ENCODE peak calls at places on chromosomes 3 and 15, in six cellular contexts. Y is NCI-H69; N is AG09309; P is H7; O is Peyer's patch; M is activated T-helper 9 cell treated with anti-CD3 and anti-CD28 coated beads, Interleukin-2, amount 50 U/mL, for 16 hours. S is an unnamed sample.

GRCh38 chr15:71804226-71804625 is 6.1 kb upstream of the NR2E3 start:
- DNase-seq in Y (peak), N (no peak), P (no peak), O (no peak), M (no peak), S (no peak)

GRCh38 chr3:171168086-171168485 is 141.6 kb upstream of the SLC2A2 start:
- DNase-seq in Y (no peak), N (no peak), P (peak), O (peak), M (no peak), S (peak)

GRCh38 chr15:66796343-66796742 is 94.3 kb downstream of the SMAD6 start:
- DNase-seq in Y (no peak), N (no peak), P (no peak), O (peak), M (no peak), S (no peak)

GRCh38 chr15:47741907-47742306 is 24.6 kb downstream of the SEMA6D start:
- DNase-seq in Y (no peak), N (no peak), P (no peak), O (no peak), M (no peak), S (no peak)

GRCh38 chr3:122183521-122183892 is at the start of gene CASR:
- DNase-seq in Y (no peak), N (no peak), P (peak), O (no peak), M (no peak), S (no peak)

GRCh38 chr3:126523745-126524428 is at the start of gene CHST13:
- DNase-seq in Y (peak), N (no peak), P (peak), O (peak), M (no peak), S (peak)

GRCh38 chr3:100366424-100366823 is 31.9 kb downstream of the NIT2 start:
- DNase-seq in Y (no peak), N (no peak), P (no peak), O (no peak), M (no peak), S (no peak)

GRCh38 chr3:50122071-50122470 is 33.1 kb upstream of the SEMA3F start:
- DNase-seq in Y (no peak), N (no peak), P (no peak), O (no peak), M (no peak), S (no peak)

GRCh38 chr3:51591231-51591630 is 52.7 kb downstream of the RAD54L2 start:
- DNase-seq in Y (no peak), N (no peak), P (no peak), O (no peak), M (no peak), S (peak)

GRCh38 chr15:77013786-77014136 is 18.8 kb downstream of the PSTPIP1 start:
- DNase-seq in Y (no peak), N (no peak), P (peak), O (peak), M (peak), S (no peak)

GRCh38 chr3:177446160-177446559 is 248.9 kb upstream of the TBL1XR1 start:
- DNase-seq in Y (peak), N (no peak), P (no peak), O (peak), M (no peak), S (no peak)

GRCh38 chr15:68691667-68692066 is 112.9 kb downstream of the CORO2B start:
- DNase-seq in Y (peak), N (no peak), P (no peak), O (no peak), M (no peak), S (no peak)

GRCh38 chr15:81106560-81106959 is 27.5 kb upstream of the CFAP161 start:
- DNase-seq in Y (peak), N (peak), P (peak), O (peak), M (no peak), S (peak)

GRCh38 chr3:16391936-16392536 is 121.5 kb downstream of the RFTN1 start:
- DNase-seq in Y (no peak), N (no peak), P (no peak), O (no peak), M (no peak), S (peak)

GRCh38 chr15:74994236-74994635 is 1.1 kb upstream of the SCAMP5 start:
- DNase-seq in Y (peak), N (no peak), P (no peak), O (no peak), M (no peak), S (no peak)

GRCh38 chr3:5298453-5298852 is 110.9 kb downstream of the EDEM1 start:
- DNase-seq in Y (no peak), N (no peak), P (no peak), O (no peak), M (no peak), S (no peak)

GRCh38 chr15:93144477-93145270 is 55.7 kb upstream of the RGMA start:
- DNase-seq in Y (no peak), N (no peak), P (no peak), O (no peak), M (no peak), S (no peak)

GRCh38 chr3:124263168-124263567 is 271.2 kb upstream of the ROPN1 start:
- DNase-seq in Y (peak), N (peak), P (no peak), O (no peak), M (no peak), S (peak)

GRCh38 chr3:115092220-115092791 is 54.8 kb downstream of the ZBTB20 start:
- DNase-seq in Y (peak), N (peak), P (peak), O (peak), M (peak), S (peak)

GRCh38 chr3:124620600-124621063 is 109.6 kb upstream of the UMPS start:
- DNase-seq in Y (no peak), N (no peak), P (peak), O (peak), M (no peak), S (peak)

GRCh38 chr3:24145981-24146822 is 201.1 kb downstream of the NR1D2 start:
- DNase-seq in Y (no peak), N (peak), P (no peak), O (no peak), M (no peak), S (peak)

GRCh38 chr3:72161870-72162617 is 377.1 kb upstream of the PROK2 start:
- DNase-seq in Y (peak), N (no peak), P (no peak), O (no peak), M (no peak), S (no peak)

GRCh38 chr3:52013802-52014598 is 18.3 kb upstream of the RPL29 start:
- DNase-seq in Y (no peak), N (no peak), P (no peak), O (no peak), M (no peak), S (no peak)

GRCh38 chr15:78438595-78439285 is 724 bp downstream of the IREB2 start:
- DNase-seq in Y (peak), N (no peak), P (peak), O (no peak), M (peak), S (peak)

GRCh38 chr3:150790621-150791020 is 27.7 kb upstream of the SIAH2 start:
- DNase-seq in Y (no peak), N (no peak), P (no peak), O (no peak), M (no peak), S (no peak)

GRCh38 chr3:13009132-13009945 is 63.9 kb downstream of the IQSEC1 start:
- DNase-seq in Y (no peak), N (no peak), P (no peak), O (peak), M (peak), S (no peak)

GRCh38 chr3:16252243-16252978 is 12.3 kb downstream of the DPH3 start:
- DNase-seq in Y (peak), N (no peak), P (no peak), O (peak), M (no peak), S (no peak)

GRCh38 chr3:107065094-107065861 is 312.0 kb upstream of the CCDC54 start:
- DNase-seq in Y (peak), N (no peak), P (no peak), O (no peak), M (no peak), S (no peak)

GRCh38 chr15:99542828-99543227 is 23.0 kb upstream of the MEF2A start:
- DNase-seq in Y (no peak), N (no peak), P (no peak), O (no peak), M (no peak), S (peak)

GRCh38 chr15:62941719-62942118 is 100.8 kb upstream of the TPM1 start:
- DNase-seq in Y (no peak), N (no peak), P (no peak), O (no peak), M (no peak), S (no peak)

GRCh38 chr15:23564798-23565394 is 578 bp upstream of the MKRN3 start:
- DNase-seq in Y (peak), N (no peak), P (no peak), O (no peak), M (no peak), S (no peak)

GRCh38 chr3:45906681-45907220 is 20.4 kb downstream of the CCR9 start:
- DNase-seq in Y (peak), N (peak), P (peak), O (no peak), M (no peak), S (peak)